ENCODE peak calls at places on chromosomes 11 and 22, in eight cellular contexts. Z is AG10803; G is Caco-2; E is CD8-positive, alpha-beta T cell; W is coronary artery; O is AG04449; V is endodermal cell; H is gastrocnemius medialis. B is an unnamed sample.

GRCh38 chr22:32204856-32205722 is at the start of gene RFPL2:
- DNase-seq in H (no peak), V (peak), G (peak), W (no peak), E (no peak), Z (peak), O (no peak), B (peak)

GRCh38 chr11:59249535-59249934 is 36.8 kb upstream of the MPEG1 start:
- DNase-seq in O (no peak), H (no peak), V (no peak), G (no peak), W (no peak), Z (no peak), E (no peak), B (no peak)

GRCh38 chr11:73632996-73633395 is 13.4 kb upstream of the PLEKHB1 start:
- DNase-seq in E (no peak), V (no peak), W (no peak), O (no peak), G (no peak), H (no peak), Z (no peak), B (no peak)

GRCh38 chr22:31488988-31489617 is 539 bp downstream of the EIF4ENIF1 start:
- DNase-seq in E (no peak), W (peak), G (peak), Z (peak), V (peak), H (no peak), O (no peak), B (peak)

GRCh38 chr22:43838161-43838560 is 24.2 kb downstream of the SULT4A1 start:
- DNase-seq in V (no peak), Z (no peak), W (no peak), G (no peak), E (no peak), H (no peak), O (no peak), B (no peak)

GRCh38 chr11:77147668-77148321 is 19.7 kb downstream of the MYO7A start:
- DNase-seq in W (no peak), O (no peak), H (no peak), E (peak), G (no peak), V (peak), Z (no peak), B (no peak)

GRCh38 chr11:26858098-26858497 is 135.8 kb upstream of the FIBIN start:
- DNase-seq in V (no peak), G (no peak), O (no peak), E (no peak), W (no peak), Z (no peak), H (no peak), B (no peak)

GRCh38 chr11:75423721-75424120 is 9.3 kb downstream of the KLHL35 start:
- DNase-seq in V (no peak), H (no peak), O (no peak), W (no peak), Z (no peak), G (no peak), E (no peak), B (no peak)

GRCh38 chr11:85752890-85753581 is 57.9 kb downstream of the SYTL2 start:
- DNase-seq in E (peak), G (no peak), W (no peak), H (peak), O (no peak), V (no peak), Z (no peak), B (no peak)

DNA sequence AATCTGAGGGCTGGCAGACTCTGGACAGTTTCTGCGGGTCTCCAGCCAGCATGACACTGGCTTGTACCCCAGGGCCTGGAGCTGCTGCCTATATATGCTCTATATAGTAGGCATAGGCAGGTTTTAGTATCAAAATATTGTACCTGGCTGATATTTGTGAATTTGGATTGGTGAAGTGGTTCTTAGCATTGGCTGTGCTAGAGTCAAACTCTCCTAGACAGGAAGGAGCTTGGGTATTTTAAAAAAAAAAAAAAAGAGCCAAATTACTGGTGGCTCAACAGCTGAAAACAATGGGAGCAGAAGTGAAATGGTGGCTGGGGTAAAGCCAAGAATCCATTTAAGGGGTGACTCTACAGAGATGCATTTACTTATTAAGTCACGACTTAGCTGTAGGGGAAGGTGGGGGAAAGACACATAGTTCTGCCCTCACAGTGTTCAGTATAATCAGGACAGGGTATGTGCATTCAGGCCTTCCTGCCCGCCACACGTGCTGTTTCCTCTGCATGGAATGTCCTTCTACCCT is 11.0 kb upstream of the MTFP1 start:
- DNase-seq in W (no peak), Z (no peak), V (no peak), G (no peak), E (no peak), O (no peak), H (no peak), B (peak)
- TF ChIP-seq CTCF in W (no peak), Z (no peak), V (no peak), G (no peak), E (no peak), O (no peak), H (no peak), B (no peak)

DNA sequence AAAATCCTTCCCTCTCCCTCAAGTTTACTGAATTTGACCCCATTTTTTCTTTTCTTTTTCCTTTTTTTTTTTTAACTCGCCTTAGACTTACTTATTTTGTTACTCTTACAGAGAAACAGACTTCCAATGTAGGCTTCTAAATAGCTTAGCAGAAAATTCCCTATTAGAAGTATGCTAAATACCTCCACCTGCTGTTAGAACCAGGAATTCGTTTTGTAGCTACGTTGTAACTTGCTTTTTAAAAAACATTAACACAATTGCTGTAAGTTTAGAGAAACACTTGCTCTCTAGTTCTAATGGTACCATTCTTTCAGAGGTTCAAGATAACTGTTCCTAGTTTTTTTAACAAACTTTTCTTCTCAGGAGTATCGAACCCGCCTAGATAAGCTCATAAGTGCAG is 324.2 kb downstream of the DCDC1 start:
- DNase-seq in V (no peak), H (no peak), W (no peak), Z (peak), G (peak), O (no peak), E (no peak), B (peak)
- TF ChIP-seq CTCF in V (peak), H (no peak), W (no peak), Z (peak), G (peak), O (no peak), E (no peak), B (peak)

DNA sequence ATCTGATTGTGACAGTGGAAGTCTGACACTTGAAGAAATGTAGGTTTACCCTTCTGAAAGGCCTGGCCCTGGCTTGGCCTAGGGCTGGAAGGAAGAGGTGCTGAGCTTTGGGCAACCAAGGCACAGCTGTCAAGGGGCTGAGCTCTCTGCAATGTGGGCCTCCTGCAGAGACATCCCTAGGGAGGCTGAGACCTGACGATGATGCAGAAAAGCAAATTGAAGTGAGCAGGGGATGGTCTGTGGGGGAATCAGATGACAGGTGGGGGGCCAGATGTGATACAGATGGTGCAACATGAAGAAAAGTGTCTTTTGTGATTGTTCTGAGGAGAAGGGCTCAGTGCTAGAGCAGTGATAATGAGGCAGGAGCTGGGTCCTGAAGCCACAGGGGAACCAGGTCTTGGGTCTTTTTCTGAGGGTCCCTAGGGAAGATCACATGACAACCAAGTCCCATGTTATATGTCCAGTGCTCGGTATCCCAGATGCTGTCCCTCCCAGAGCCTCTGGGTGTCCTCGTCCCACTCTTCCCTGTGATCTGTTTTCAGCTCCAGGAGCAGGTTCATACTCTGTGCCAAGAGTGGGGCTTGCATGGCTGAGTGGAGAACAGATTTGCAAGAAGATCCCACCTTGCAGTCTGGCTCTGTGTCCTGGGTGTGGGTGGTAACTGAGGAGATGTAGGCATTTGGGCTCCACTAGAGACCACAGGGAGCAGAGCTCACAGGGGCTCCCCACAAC is 79.9 kb upstream of the VPREB1 start:
- DNase-seq in W (no peak), Z (no peak), E (no peak), G (no peak), H (no peak), V (no peak), O (no peak), B (no peak)
- TF ChIP-seq CTCF in W (no peak), Z (no peak), E (no peak), G (peak), H (no peak), V (peak), O (no peak), B (no peak)

DNA sequence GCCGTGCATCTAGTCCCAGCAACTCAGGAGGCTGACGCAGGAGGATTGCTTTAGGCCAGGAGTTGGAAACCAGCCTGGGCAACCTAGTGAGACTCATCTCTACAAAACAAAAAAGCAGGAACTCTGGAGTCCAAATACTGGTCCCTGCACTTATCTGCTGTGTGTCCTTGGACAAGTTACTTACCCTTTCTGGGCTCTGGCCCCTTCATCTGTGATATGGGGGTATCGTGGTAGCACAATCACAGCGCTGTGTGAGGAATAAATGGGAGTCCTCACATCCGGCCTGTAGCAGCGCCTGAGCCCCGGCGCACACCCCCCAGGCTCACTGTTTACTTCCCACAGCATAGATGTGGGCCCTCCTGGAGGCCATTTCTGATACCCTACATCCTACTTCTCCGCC is 44.2 kb upstream of the MYH9 start:
- DNase-seq in W (no peak), E (no peak), H (no peak), G (no peak), Z (no peak), O (no peak), V (no peak), B (no peak)
- TF ChIP-seq CTCF in W (no peak), E (no peak), H (no peak), G (no peak), Z (no peak), O (no peak), V (no peak), B (no peak)

DNA sequence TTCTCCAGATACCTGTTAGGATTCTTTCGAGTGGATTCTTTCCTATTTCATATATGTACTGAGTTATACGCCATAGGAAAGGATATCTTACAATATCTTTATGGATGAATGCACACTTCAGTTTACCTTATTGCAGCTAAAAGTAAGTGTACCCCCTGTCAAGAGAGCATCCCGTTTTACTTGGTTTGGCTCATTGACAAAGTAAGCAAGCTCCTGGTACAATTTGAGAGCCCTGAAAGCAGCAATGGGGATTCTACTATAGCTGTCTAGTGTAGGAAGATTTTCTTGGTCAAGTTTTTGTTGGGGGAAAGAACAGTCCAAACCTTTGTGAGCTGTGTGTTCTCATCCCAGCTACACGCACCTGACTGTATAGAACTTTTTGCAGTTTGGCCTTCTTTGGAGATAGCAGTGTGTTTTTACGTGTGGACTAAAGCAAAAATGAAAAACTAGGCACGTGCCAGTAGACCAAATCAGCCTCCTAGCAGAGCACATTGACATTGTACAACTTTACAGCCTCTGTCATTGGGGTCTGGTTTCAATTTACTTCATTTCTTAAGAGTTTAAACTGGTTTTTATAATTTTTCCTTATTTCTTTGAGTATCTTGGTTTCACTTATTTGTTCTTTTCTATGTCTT is 44.0 kb downstream of the PPP6R3 start:
- DNase-seq in G (no peak), O (no peak), E (no peak), V (no peak), Z (peak), H (no peak), W (no peak), B (peak)
- TF ChIP-seq CTCF in G (no peak), O (no peak), E (no peak), V (no peak), Z (no peak), H (no peak), W (no peak), B (no peak)

DNA sequence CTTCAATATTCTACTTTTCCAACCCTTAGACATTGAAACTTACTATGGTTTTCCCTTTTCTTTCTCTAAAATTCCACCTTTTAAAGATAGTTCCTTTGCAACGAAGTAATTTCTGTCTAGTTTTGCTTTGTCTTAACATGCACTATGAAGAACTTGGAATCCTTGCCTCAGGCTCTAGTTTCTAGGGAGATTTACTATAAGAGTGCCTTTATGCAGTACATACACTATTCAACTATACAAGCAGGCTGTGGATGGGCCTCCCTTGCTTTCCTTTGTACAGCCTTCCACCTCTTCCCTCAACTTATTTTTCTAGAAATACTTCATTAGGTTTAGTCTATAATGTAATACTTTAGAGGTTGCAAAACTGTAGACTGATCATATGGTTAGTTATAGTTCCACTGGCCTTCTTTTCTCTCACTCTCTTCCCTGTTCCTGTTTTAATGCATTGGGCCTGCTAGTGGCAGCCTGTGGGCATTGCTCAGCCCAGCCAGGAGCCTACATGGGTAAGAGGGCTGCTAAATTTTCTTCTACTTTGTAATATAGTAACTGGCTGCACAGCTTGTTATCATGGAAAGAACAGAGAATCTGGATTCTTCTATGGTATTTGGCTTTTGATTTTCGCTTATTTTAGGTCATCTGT is 100.2 kb downstream of the C11orf87 start:
- DNase-seq in Z (no peak), H (no peak), V (no peak), W (no peak), G (no peak), E (no peak), O (no peak), B (no peak)
- TF ChIP-seq CTCF in Z (no peak), H (no peak), V (peak), W (no peak), G (no peak), E (no peak), O (no peak), B (no peak)

DNA sequence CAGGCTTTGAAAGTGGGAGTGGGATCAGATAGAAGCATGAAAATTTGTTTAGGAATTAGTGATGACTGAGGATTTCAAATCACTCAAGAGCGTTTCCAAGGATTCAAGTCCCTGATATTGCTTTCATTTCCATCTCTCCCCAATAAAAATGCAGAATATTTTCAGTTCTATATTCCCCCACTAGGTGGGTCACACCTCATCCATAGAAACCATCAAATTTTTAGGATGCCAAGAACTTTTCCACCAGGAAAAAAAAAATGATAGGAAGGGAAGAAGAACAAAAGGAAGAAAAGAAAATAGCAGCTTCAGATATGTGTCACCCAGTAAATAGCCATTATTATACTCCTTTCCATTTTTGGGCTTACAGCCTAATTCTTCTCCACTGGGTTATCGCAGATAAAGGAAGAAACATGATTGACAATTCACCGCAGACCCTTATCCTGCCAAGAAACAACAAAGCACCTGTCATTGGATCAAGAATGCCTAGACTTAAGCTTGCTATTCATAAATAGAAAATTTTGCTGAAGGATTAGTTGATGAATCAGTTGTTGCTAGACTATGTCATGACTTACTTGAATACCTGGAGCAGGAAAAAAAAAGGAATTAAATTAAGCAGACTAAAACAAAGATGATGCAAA is 30.3 kb upstream of the OR10D3 start:
- DNase-seq in W (no peak), Z (no peak), O (no peak), E (no peak), H (no peak), G (no peak), V (no peak), B (no peak)
- TF ChIP-seq CTCF in W (no peak), Z (no peak), O (no peak), E (no peak), H (no peak), G (peak), V (peak), B (peak)

DNA sequence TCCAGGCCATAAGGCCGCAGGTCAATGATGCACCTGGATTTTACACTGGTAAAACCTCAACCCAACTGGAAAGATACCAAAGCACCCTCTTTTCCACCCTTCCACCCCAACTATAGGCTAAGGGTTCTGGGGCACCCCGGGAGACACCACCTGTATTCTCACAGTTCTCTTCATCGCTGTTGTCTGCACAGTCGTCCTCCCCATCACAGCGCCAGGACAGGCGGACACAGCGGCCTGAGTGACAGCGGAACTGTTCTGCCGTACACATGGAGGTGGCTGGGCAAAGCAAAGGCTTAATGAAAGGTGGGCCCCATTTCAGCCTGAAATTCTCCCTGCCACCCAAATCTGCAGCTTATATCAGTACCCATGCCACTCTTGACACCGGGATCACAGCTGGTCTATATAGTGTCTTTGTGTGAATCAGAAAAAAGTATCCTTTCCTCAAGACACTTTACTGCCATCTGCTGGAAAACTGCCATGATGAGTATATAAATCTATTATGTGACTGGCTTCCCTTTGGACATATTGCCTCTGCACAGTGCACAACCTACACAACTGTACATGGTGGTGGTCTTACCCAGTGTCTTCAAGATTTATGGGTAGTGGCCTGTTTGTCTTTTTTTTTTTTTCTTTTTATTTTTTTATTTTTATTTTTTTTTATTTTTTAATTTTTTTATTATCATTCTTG is 21.5 kb downstream of the LRP4 start:
- DNase-seq in V (no peak), Z (peak), G (peak), W (no peak), O (no peak), H (no peak), E (no peak), B (no peak)
- TF ChIP-seq CTCF in V (peak), Z (peak), G (peak), W (no peak), O (no peak), H (no peak), E (no peak), B (no peak)

DNA sequence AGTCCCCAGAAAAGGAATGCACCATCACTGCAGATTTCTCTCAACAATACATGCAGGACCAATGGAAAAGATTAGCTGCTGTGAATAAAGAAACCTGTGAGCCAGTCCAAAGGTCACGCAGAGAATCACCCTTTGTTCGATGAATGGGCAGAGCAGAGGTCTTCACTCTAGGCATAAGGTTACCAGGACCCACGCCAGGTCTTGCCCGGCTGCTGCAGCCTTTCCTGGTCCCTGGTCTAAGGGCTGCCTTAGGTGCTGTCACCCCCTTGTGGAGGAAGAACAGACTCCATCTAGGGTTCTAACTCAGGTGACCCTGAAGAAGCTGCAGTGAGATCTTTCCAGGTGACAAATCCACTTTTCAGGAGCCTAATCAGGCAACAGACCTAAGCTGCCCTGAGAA is 29.0 kb upstream of the NAP1L4 start:
- DNase-seq in W (no peak), V (peak), O (no peak), Z (no peak), E (peak), G (peak), H (no peak), B (peak)
- TF ChIP-seq CTCF in W (no peak), V (peak), O (peak), Z (peak), E (peak), G (peak), H (peak), B (peak)